ENCODE peak calls at places on chromosomes 5 and 9, in four cellular contexts. One of them, this sample, is unnamed.

GRCh38 chr9:106934831-106935230 is 71.9 kb downstream of the ZNF462 start:
- DNase-seq in A549: no peak
- DNase-seq in H1: no peak
- DNase-seq in HepG2: no peak
- DNase-seq in this sample: no peak

GRCh38 chr9:136373300-136374182 is at the start of gene CARD9:
- DNase-seq in A549: no peak
- DNase-seq in H1: no peak
- DNase-seq in HepG2: peak
- DNase-seq in this sample: peak

GRCh38 chr9:134992755-134993124 is 75.0 kb upstream of the FCN1 start:
- DNase-seq in A549: no peak
- DNase-seq in H1: no peak
- DNase-seq in HepG2: no peak
- DNase-seq in this sample: no peak

GRCh38 chr9:37033141-37033540 is 927 bp downstream of the PAX5 start:
- DNase-seq in H1: no peak
- DNase-seq in A549: no peak
- DNase-seq in HepG2: no peak
- DNase-seq in this sample: no peak

GRCh38 chr5:178116406-178116885 is 3.1 kb downstream of the N4BP3 start:
- DNase-seq in H1: no peak
- DNase-seq in A549: no peak
- DNase-seq in HepG2: no peak
- DNase-seq in this sample: no peak

GRCh38 chr5:24591426-24591825 is 53.4 kb downstream of the CDH10 start:
- DNase-seq in HepG2: no peak
- DNase-seq in H1: no peak
- DNase-seq in A549: no peak
- DNase-seq in this sample: no peak

GRCh38 chr5:43400082-43400481 is 12.1 kb downstream of the CCL28 start:
- DNase-seq in HepG2: no peak
- DNase-seq in A549: no peak
- DNase-seq in H1: no peak
- DNase-seq in this sample: no peak

GRCh38 chr9:122193651-122194050 is 33.9 kb downstream of the MORN5 start:
- DNase-seq in H1: no peak
- DNase-seq in A549: no peak
- DNase-seq in HepG2: no peak
- DNase-seq in this sample: no peak

GRCh38 chr9:127626752-127627493 is 14.8 kb downstream of the STXBP1 start:
- DNase-seq in A549: no peak
- DNase-seq in H1: no peak
- DNase-seq in HepG2: no peak
- DNase-seq in this sample: no peak

GRCh38 chr5:77893225-77893860 is 117.2 kb upstream of the TBCA start:
- DNase-seq in A549: peak
- DNase-seq in HepG2: peak
- DNase-seq in H1: no peak
- DNase-seq in this sample: peak

GRCh38 chr9:112868956-112869594 is 21.6 kb downstream of the SLC46A2 start:
- DNase-seq in A549: no peak
- DNase-seq in HepG2: no peak
- DNase-seq in H1: no peak
- DNase-seq in this sample: no peak

GRCh38 chr9:86500667-86501435 is 146.6 kb upstream of the TUT7 start:
- DNase-seq in HepG2: no peak
- DNase-seq in A549: no peak
- DNase-seq in H1: no peak
- DNase-seq in this sample: no peak

GRCh38 chr9:72509053-72509452 is 12.4 kb upstream of the TMC1 start:
- DNase-seq in HepG2: no peak
- DNase-seq in H1: no peak
- DNase-seq in A549: no peak
- DNase-seq in this sample: no peak

GRCh38 chr5:61813361-61813760 is 481.3 kb downstream of the ZSWIM6 start:
- DNase-seq in H1: no peak
- DNase-seq in A549: no peak
- DNase-seq in HepG2: no peak
- DNase-seq in this sample: no peak

GRCh38 chr5:20556364-20556763 is 568.4 kb upstream of the CDH18 start:
- DNase-seq in HepG2: no peak
- DNase-seq in A549: no peak
- DNase-seq in H1: no peak
- DNase-seq in this sample: no peak

GRCh38 chr5:121758640-121759039 is 93.0 kb upstream of the FTMT start:
- DNase-seq in HepG2: no peak
- DNase-seq in H1: no peak
- DNase-seq in A549: no peak
- DNase-seq in this sample: peak

GRCh38 chr5:154118385-154118784 is 72.1 kb upstream of the GALNT10 start:
- DNase-seq in A549: no peak
- DNase-seq in HepG2: no peak
- DNase-seq in H1: no peak
- DNase-seq in this sample: no peak

GRCh38 chr5:129820-130219 is 37.9 kb downstream of the PLEKHG4B start:
- DNase-seq in HepG2: no peak
- DNase-seq in A549: no peak
- DNase-seq in H1: no peak
- DNase-seq in this sample: no peak

GRCh38 chr9:137783521-137783920 is 94.1 kb upstream of the CACNA1B start:
- DNase-seq in HepG2: no peak
- DNase-seq in A549: no peak
- DNase-seq in H1: no peak
- DNase-seq in this sample: no peak

GRCh38 chr9:138025417-138025816 is 147.8 kb downstream of the CACNA1B start:
- DNase-seq in H1: no peak
- DNase-seq in HepG2: no peak
- DNase-seq in A549: no peak
- DNase-seq in this sample: no peak

GRCh38 chr5:126801992-126802294 is 25.0 kb downstream of the LMNB1 start:
- DNase-seq in H1: no peak
- DNase-seq in HepG2: peak
- DNase-seq in A549: no peak
- DNase-seq in this sample: no peak

GRCh38 chr9:70679845-70680244 is 265.4 kb upstream of the KLF9 start:
- DNase-seq in HepG2: no peak
- DNase-seq in H1: no peak
- DNase-seq in A549: no peak
- DNase-seq in this sample: no peak

GRCh38 chr5:2135354-2135753 is 252.6 kb upstream of the IRX4 start:
- DNase-seq in A549: no peak
- DNase-seq in H1: no peak
- DNase-seq in HepG2: no peak
- DNase-seq in this sample: no peak

GRCh38 chr5:132303589-132303988 is 9.4 kb downstream of the SLC22A4 start:
- DNase-seq in A549: no peak
- DNase-seq in HepG2: no peak
- DNase-seq in H1: no peak
- DNase-seq in this sample: peak

GRCh38 chr5:67578011-67578410 is 381.4 kb upstream of the CD180 start:
- DNase-seq in A549: no peak
- DNase-seq in HepG2: no peak
- DNase-seq in H1: no peak
- DNase-seq in this sample: no peak

GRCh38 chr5:146188358-146188757 is 5.9 kb upstream of the LARS1 start:
- DNase-seq in HepG2: no peak
- DNase-seq in A549: no peak
- DNase-seq in H1: no peak
- DNase-seq in this sample: no peak
- H3K4me2 ChIP-seq in HepG2: no peak
- H3K4me2 ChIP-seq in A549: no peak
- H3K4me2 ChIP-seq in H1: no peak
- H3K4me2 ChIP-seq in this sample: no peak

DNA sequence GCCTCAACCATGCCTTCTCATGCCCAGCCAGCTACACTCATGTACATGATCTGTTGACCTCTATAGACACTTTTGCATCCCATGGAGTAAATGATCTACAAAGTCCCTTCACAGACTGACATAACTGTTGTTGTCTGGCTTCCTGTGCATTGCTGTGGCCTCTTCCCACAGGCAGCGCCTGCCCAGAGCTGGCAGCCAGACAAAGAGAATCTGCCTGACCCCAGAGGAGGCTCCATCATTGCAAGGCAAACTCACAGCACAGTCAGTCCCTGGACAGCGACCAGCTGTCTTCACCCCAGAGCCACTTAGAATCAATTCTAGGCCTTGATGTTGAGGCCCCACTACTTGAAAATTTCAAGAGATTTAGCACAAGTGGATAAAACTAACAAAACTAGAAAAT is 65.5 kb downstream of the INSYN2B start:
- DNase-seq in A549: no peak
- DNase-seq in HepG2: no peak
- DNase-seq in H1: no peak
- DNase-seq in this sample: no peak
- TF ChIP-seq RNF2 in A549: no peak
- TF ChIP-seq RNF2 in HepG2: no peak
- TF ChIP-seq RNF2 in H1: no peak
- TF ChIP-seq RNF2 in this sample: no peak

GRCh38 chr5:5667136-5667554 is 244.7 kb downstream of the ICE1 start:
- DNase-seq in HepG2: no peak
- DNase-seq in H1: no peak
- DNase-seq in A549: no peak
- DNase-seq in this sample: no peak
- H3K4me2 ChIP-seq in HepG2: no peak
- H3K4me2 ChIP-seq in H1: no peak
- H3K4me2 ChIP-seq in A549: no peak
- H3K4me2 ChIP-seq in this sample: no peak

GRCh38 chr9:129412814-129413536 is 207.9 kb downstream of the C9orf50 start:
- DNase-seq in A549: peak
- DNase-seq in HepG2: no peak
- DNase-seq in H1: no peak
- DNase-seq in this sample: peak
- TF ChIP-seq RNF2 in A549: no peak
- TF ChIP-seq RNF2 in HepG2: no peak
- TF ChIP-seq RNF2 in H1: no peak
- TF ChIP-seq RNF2 in this sample: no peak

DNA sequence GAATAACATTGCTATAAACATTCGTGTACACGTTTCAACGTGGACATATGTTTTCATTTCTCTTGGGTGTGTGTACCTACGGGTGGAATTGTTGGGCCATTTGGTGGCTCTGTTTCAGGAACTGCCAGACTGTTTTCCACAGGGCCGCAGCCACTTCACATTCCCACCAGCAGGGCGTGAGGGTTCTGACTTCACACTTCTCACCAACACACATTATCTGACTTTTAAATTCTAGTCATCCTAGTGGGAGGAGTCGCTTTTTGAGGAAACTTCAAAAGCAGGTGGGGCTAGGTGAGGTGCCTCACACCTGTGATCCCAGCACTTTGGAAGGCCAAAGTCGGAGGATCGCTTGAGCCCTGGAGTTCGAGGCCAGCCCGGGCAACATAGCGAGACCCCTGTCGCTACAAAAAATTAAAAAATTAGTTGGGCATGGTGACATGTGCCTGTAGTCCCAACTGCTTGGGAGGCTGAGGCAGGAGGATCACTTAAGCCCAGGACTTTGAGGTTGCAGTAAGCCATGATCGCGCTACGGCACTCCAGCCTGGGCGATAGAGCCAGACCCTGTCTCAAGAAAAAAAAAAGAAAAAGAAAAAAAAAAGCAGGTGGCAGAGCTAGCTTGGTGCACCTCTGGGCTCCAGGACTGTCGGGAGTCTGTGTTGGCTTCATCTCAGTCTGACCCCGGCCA is 28.5 kb downstream of the TSPAN17 start:
- DNase-seq in HepG2: peak
- DNase-seq in A549: peak
- DNase-seq in H1: no peak
- DNase-seq in this sample: peak
- H3K4me2 ChIP-seq in HepG2: peak
- H3K4me2 ChIP-seq in A549: peak
- H3K4me2 ChIP-seq in H1: no peak
- H3K4me2 ChIP-seq in this sample: peak

GRCh38 chr5:125154321-125154811 is 407.9 kb upstream of the ZNF608 start:
- DNase-seq in HepG2: no peak
- DNase-seq in A549: no peak
- DNase-seq in H1: no peak
- DNase-seq in this sample: no peak
- TF ChIP-seq RNF2 in HepG2: no peak
- TF ChIP-seq RNF2 in A549: no peak
- TF ChIP-seq RNF2 in H1: no peak
- TF ChIP-seq RNF2 in this sample: no peak